ENCODE peak calls at places on chromosome 15, in five cellular contexts. F is RPMI7951; X is stimulated activated CD8-positive, alpha-beta memory T cell treated with anti-CD3 and anti-CD28 coated beads, Interleukin-12 subunit alpha, Interleukin-12 subunit beta, amount 100 ng/mL, for 4 hours; A is OCI-LY7; U is Calu3. C is an unnamed sample.

GRCh38 chr15:65335278-65336055 is 31.0 kb downstream of the RNU5B-1 start:
- DNase-seq in U (no peak), F (no peak), X (no peak), A (no peak), C (no peak)

GRCh38 chr15:44087578-44088190 is 107.4 kb downstream of the FRMD5 start:
- DNase-seq in U (no peak), F (peak; percentile 89), A (no peak), X (no peak), C (no peak)

GRCh38 chr15:47394410-47394809 is 322.9 kb upstream of the SEMA6D start:
- DNase-seq in X (no peak), F (no peak), A (no peak), U (no peak), C (no peak)

GRCh38 chr15:92808611-92809063 is 91.5 kb upstream of the CHD2 start:
- DNase-seq in X (no peak), U (peak; percentile 62), F (peak; percentile 89), A (no peak), C (no peak)

GRCh38 chr15:52183562-52184173 is 7.5 kb downstream of the GNB5 start:
- DNase-seq in A (peak; percentile 75), X (no peak), U (peak; percentile 64), F (peak; percentile 44), C (no peak)

GRCh38 chr15:62569460-62570404 is 404.6 kb upstream of the C2CD4B start:
- DNase-seq in F (peak; percentile 82), X (no peak), A (no peak), U (peak; percentile 81), C (peak; percentile 70)

GRCh38 chr15:69098688-69099087 is 61.7 kb upstream of the GLCE start:
- DNase-seq in A (no peak), U (no peak), F (no peak), X (no peak), C (no peak)

GRCh38 chr15:51969728-51970127 is 1.9 kb downstream of the LEO1 start:
- DNase-seq in U (no peak), X (no peak), F (peak; percentile 72), A (no peak), C (no peak)

GRCh38 chr15:41894791-41895463 is 1.1 kb upstream of the SPTBN5 start:
- DNase-seq in A (no peak), U (peak; percentile 52), F (peak; percentile 91), X (peak; percentile 79), C (peak; percentile 86)

GRCh38 chr15:73572296-73572695 is 60.9 kb downstream of the NPTN start:
- DNase-seq in A (no peak), F (no peak), U (no peak), X (no peak), C (no peak)

GRCh38 chr15:60297047-60297446 is 100.7 kb downstream of the ANXA2 start:
- DNase-seq in U (no peak), F (peak; percentile 4), X (no peak), A (no peak), C (peak; percentile 47)

GRCh38 chr15:77354064-77354463 is 65.8 kb downstream of the PEAK1 start:
- DNase-seq in X (no peak), F (no peak), U (peak; percentile 17), A (no peak), C (no peak)

GRCh38 chr15:77497108-77497737 is 76.5 kb downstream of the HMG20A start:
- DNase-seq in U (no peak), A (no peak), X (no peak), F (peak; percentile 95), C (no peak)